ENCODE peak calls at places on chromosome 2, in five cellular contexts. One of them, this sample, is unnamed.

GRCh38 chr2:45691152-45691551 is 39.7 kb downstream of the PRKCE start:
- DNase-seq in fibroblast of lung: no peak
- DNase-seq in suprapubic skin: no peak
- DNase-seq in hepatocyte: no peak
- DNase-seq in CD4-positive, CD25-positive, alpha-beta regulatory T cell: no peak
- DNase-seq in this sample: no peak

GRCh38 chr2:61887684-61888303 is 662 bp downstream of the CCT4 start:
- DNase-seq in CD4-positive, CD25-positive, alpha-beta regulatory T cell: no peak
- DNase-seq in fibroblast of lung: peak; percentile 50
- DNase-seq in suprapubic skin: no peak
- DNase-seq in hepatocyte: peak; percentile 17
- DNase-seq in this sample: no peak

GRCh38 chr2:119426801-119427395 is 4.8 kb upstream of the TMEM37 start:
- DNase-seq in hepatocyte: peak; percentile 77
- DNase-seq in fibroblast of lung: peak; percentile 54
- DNase-seq in suprapubic skin: no peak
- DNase-seq in CD4-positive, CD25-positive, alpha-beta regulatory T cell: no peak
- DNase-seq in this sample: peak; percentile 73

GRCh38 chr2:239109041-239109915 is 261.4 kb downstream of the TWIST2 start:
- DNase-seq in suprapubic skin: no peak
- DNase-seq in CD4-positive, CD25-positive, alpha-beta regulatory T cell: no peak
- DNase-seq in hepatocyte: peak; percentile 68
- DNase-seq in fibroblast of lung: no peak
- DNase-seq in this sample: no peak

GRCh38 chr2:187003038-187003543 is 154.1 kb upstream of the ZSWIM2 start:
- DNase-seq in fibroblast of lung: peak; percentile 7
- DNase-seq in hepatocyte: no peak
- DNase-seq in CD4-positive, CD25-positive, alpha-beta regulatory T cell: no peak
- DNase-seq in suprapubic skin: no peak
- DNase-seq in this sample: no peak

GRCh38 chr2:69797836-69798465 is 31.5 kb upstream of the GMCL1 start:
- DNase-seq in CD4-positive, CD25-positive, alpha-beta regulatory T cell: no peak
- DNase-seq in fibroblast of lung: no peak
- DNase-seq in suprapubic skin: no peak
- DNase-seq in hepatocyte: peak; percentile 28
- DNase-seq in this sample: no peak

GRCh38 chr2:232483296-232483922 is 4.2 kb downstream of the ECEL1 start:
- DNase-seq in hepatocyte: no peak
- DNase-seq in suprapubic skin: no peak
- DNase-seq in fibroblast of lung: no peak
- DNase-seq in CD4-positive, CD25-positive, alpha-beta regulatory T cell: no peak
- DNase-seq in this sample: no peak

GRCh38 chr2:12076810-12077209 is 330.4 kb downstream of the LPIN1 start:
- DNase-seq in hepatocyte: no peak
- DNase-seq in CD4-positive, CD25-positive, alpha-beta regulatory T cell: no peak
- DNase-seq in fibroblast of lung: peak; percentile 31
- DNase-seq in suprapubic skin: no peak
- DNase-seq in this sample: no peak

GRCh38 chr2:157304811-157305712 is 20.6 kb downstream of the ERMN start:
- DNase-seq in hepatocyte: no peak
- DNase-seq in fibroblast of lung: peak; percentile 26
- DNase-seq in CD4-positive, CD25-positive, alpha-beta regulatory T cell: no peak
- DNase-seq in suprapubic skin: no peak
- DNase-seq in this sample: no peak

GRCh38 chr2:241257419-241258032 is 57.9 kb downstream of the HDLBP start:
- DNase-seq in CD4-positive, CD25-positive, alpha-beta regulatory T cell: no peak
- DNase-seq in hepatocyte: no peak
- DNase-seq in suprapubic skin: no peak
- DNase-seq in fibroblast of lung: peak; percentile 29
- DNase-seq in this sample: no peak

GRCh38 chr2:20660506-20660905 is 6.4 kb upstream of the GDF7 start:
- DNase-seq in fibroblast of lung: no peak
- DNase-seq in CD4-positive, CD25-positive, alpha-beta regulatory T cell: no peak
- DNase-seq in suprapubic skin: no peak
- DNase-seq in hepatocyte: no peak
- DNase-seq in this sample: no peak

DNA sequence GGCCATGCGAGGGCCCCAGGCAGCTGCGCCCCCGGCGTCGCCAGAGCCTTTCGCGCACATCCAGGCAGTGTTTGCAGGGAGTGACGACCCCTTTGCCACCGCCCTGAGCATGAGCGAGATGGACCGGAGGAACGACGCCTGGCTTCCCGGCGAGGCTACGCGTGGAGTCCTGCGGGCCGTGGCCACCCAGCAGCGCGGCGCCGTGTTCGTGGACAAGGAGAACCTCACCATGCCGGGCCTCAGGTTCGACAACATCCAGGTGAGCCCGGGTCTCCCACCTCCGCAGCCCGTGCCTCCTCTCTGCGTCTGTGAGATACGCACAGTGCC is 8.9 kb downstream of the TRAPPC12 start:
- DNase-seq in fibroblast of lung: no peak
- DNase-seq in hepatocyte: no peak
- DNase-seq in suprapubic skin: no peak
- DNase-seq in CD4-positive, CD25-positive, alpha-beta regulatory T cell: no peak
- DNase-seq in this sample: no peak
- H3K36me3 ChIP-seq in fibroblast of lung: peaks cover 16% of the 10 kb centered on the region
- H3K36me3 ChIP-seq in hepatocyte: peaks cover 4% of the 10 kb centered on the region
- H3K36me3 ChIP-seq in suprapubic skin: peaks cover 46% of the 10 kb centered on the region
- H3K36me3 ChIP-seq in CD4-positive, CD25-positive, alpha-beta regulatory T cell: peaks cover 42% of the 10 kb centered on the region
- H3K36me3 ChIP-seq in this sample: no peaks in the 10 kb centered on the region

GRCh38 chr2:112623913-112624777 is 21.6 kb upstream of the SLC20A1 start:
- DNase-seq in hepatocyte: peak; percentile 63
- DNase-seq in CD4-positive, CD25-positive, alpha-beta regulatory T cell: peak; percentile 35
- DNase-seq in suprapubic skin: peak; percentile 76
- DNase-seq in fibroblast of lung: peak; percentile 89
- DNase-seq in this sample: no peak

GRCh38 chr2:112625474-112626114 is 20.1 kb upstream of the SLC20A1 start:
- DNase-seq in fibroblast of lung: no peak
- DNase-seq in suprapubic skin: peak; percentile 58
- DNase-seq in hepatocyte: no peak
- DNase-seq in CD4-positive, CD25-positive, alpha-beta regulatory T cell: no peak
- DNase-seq in this sample: no peak

GRCh38 chr2:112621792-112622527 is 23.8 kb upstream of the SLC20A1 start:
- DNase-seq in fibroblast of lung: peak; percentile 87
- DNase-seq in suprapubic skin: no peak
- DNase-seq in hepatocyte: no peak
- DNase-seq in CD4-positive, CD25-positive, alpha-beta regulatory T cell: no peak
- DNase-seq in this sample: no peak

GRCh38 chr2:112626604-112627059 is 19.1 kb upstream of the SLC20A1 start:
- DNase-seq in fibroblast of lung: peak; percentile 72
- DNase-seq in suprapubic skin: peak; percentile 77
- DNase-seq in CD4-positive, CD25-positive, alpha-beta regulatory T cell: peak; percentile 68
- DNase-seq in hepatocyte: peak; percentile 65
- DNase-seq in this sample: peak; percentile 67

DNA sequence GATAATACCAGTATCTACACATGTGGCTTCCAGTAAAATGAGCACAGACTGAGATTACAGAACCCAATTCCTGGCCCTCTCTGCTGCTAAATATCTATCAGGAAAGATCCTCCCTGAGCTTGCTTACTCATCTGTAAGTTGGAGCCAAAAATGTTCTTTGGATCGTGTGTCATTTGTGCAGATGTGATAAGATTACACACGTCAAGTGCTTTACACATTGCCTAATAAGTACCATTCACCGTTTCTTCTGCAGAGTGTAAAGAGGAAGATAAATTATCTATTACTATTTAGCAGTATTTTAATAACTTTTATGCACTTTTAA is 23.2 kb upstream of the SLC20A1 start:
- DNase-seq in fibroblast of lung: peak; percentile 96
- DNase-seq in CD4-positive, CD25-positive, alpha-beta regulatory T cell: no peak
- DNase-seq in suprapubic skin: no peak
- DNase-seq in hepatocyte: peak; percentile 40
- DNase-seq in this sample: no peak
- H3K4me3 ChIP-seq in fibroblast of lung: no peak overlapping the region
- H3K4me3 ChIP-seq in CD4-positive, CD25-positive, alpha-beta regulatory T cell: no peak overlapping the region
- H3K4me3 ChIP-seq in suprapubic skin: no peak overlapping the region
- H3K4me3 ChIP-seq in hepatocyte: no peak overlapping the region
- H3K4me3 ChIP-seq in this sample: no peak overlapping the region

GRCh38 chr2:17765423-17765822 is 11.5 kb downstream of the GEN1 start:
- DNase-seq in fibroblast of lung: no peak
- DNase-seq in CD4-positive, CD25-positive, alpha-beta regulatory T cell: no peak
- DNase-seq in suprapubic skin: no peak
- DNase-seq in hepatocyte: peak; percentile 28
- DNase-seq in this sample: no peak

GRCh38 chr2:17759805-17760204 is 5.9 kb downstream of the GEN1 start:
- DNase-seq in CD4-positive, CD25-positive, alpha-beta regulatory T cell: no peak
- DNase-seq in suprapubic skin: no peak
- DNase-seq in hepatocyte: no peak
- DNase-seq in fibroblast of lung: peak; percentile 60
- DNase-seq in this sample: no peak

GRCh38 chr2:17758123-17758522 is 4.2 kb downstream of the GEN1 start:
- DNase-seq in suprapubic skin: no peak
- DNase-seq in fibroblast of lung: no peak
- DNase-seq in CD4-positive, CD25-positive, alpha-beta regulatory T cell: no peak
- DNase-seq in hepatocyte: no peak
- DNase-seq in this sample: no peak

GRCh38 chr2:17763641-17764333 is 9.8 kb downstream of the GEN1 start:
- DNase-seq in suprapubic skin: no peak
- DNase-seq in hepatocyte: no peak
- DNase-seq in fibroblast of lung: no peak
- DNase-seq in CD4-positive, CD25-positive, alpha-beta regulatory T cell: no peak
- DNase-seq in this sample: no peak

DNA sequence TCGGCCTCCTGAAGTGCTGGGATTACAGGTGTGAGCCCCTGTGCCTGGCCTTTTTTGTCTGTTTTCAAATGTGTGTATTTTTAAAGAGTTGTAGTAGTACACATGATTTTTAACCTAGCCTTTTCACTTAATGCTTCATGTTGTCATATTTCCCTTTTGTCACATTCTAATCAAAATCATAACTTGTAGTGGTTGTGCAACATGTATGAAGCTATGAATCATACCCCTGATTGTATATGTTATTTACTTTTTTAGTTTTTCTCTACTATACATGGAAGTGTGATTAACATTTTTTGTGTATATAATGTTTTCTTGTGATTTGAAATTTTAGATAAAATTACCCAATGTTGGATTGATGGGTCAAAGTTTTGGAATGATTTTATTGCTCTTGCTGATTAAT is 8.5 kb downstream of the GEN1 start:
- DNase-seq in CD4-positive, CD25-positive, alpha-beta regulatory T cell: no peak
- DNase-seq in hepatocyte: no peak
- DNase-seq in suprapubic skin: no peak
- DNase-seq in fibroblast of lung: peak; percentile 34
- DNase-seq in this sample: no peak
- H3K36me3 ChIP-seq in CD4-positive, CD25-positive, alpha-beta regulatory T cell: peaks cover 2% of the 10 kb centered on the region
- H3K36me3 ChIP-seq in hepatocyte: no peaks in the 10 kb centered on the region
- H3K36me3 ChIP-seq in suprapubic skin: no peaks in the 10 kb centered on the region
- H3K36me3 ChIP-seq in fibroblast of lung: no peaks in the 10 kb centered on the region
- H3K36me3 ChIP-seq in this sample: no peaks in the 10 kb centered on the region

GRCh38 chr2:215352602-215353001 is 40.7 kb downstream of the ATIC start:
- DNase-seq in suprapubic skin: no peak
- DNase-seq in CD4-positive, CD25-positive, alpha-beta regulatory T cell: no peak
- DNase-seq in fibroblast of lung: no peak
- DNase-seq in hepatocyte: no peak
- DNase-seq in this sample: no peak
- H3K4me3 ChIP-seq in suprapubic skin: no peak overlapping the region
- H3K4me3 ChIP-seq in CD4-positive, CD25-positive, alpha-beta regulatory T cell: no peak overlapping the region
- H3K4me3 ChIP-seq in fibroblast of lung: no peak overlapping the region
- H3K4me3 ChIP-seq in hepatocyte: no peak overlapping the region
- H3K4me3 ChIP-seq in this sample: no peak overlapping the region

DNA sequence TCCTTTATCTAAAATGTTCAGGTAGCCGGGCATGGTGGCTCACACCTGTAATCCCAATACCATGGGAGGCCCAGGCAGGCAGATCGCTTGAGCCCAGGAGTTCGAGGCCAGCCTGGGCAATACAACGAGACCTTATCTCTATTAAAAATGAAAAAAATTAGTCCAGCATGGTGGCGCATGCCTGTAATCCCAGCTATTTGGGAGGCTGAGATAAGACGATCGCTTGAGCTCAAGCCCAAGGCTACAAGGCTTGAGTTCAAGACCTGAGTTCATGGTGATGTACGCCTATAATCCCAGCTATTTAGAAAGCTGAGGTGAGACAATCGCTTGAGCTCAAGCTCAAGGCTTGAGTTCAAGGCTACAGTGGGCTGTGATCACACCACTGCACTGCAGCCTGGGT is 45.6 kb upstream of the GPR75 start:
- DNase-seq in hepatocyte: no peak
- DNase-seq in CD4-positive, CD25-positive, alpha-beta regulatory T cell: no peak
- DNase-seq in suprapubic skin: no peak
- DNase-seq in fibroblast of lung: no peak
- DNase-seq in this sample: no peak
- H3K36me3 ChIP-seq in hepatocyte: no peaks in the 10 kb centered on the region
- H3K36me3 ChIP-seq in CD4-positive, CD25-positive, alpha-beta regulatory T cell: peaks cover 92% of the 10 kb centered on the region
- H3K36me3 ChIP-seq in suprapubic skin: peaks cover 80% of the 10 kb centered on the region
- H3K36me3 ChIP-seq in fibroblast of lung: peaks cover 9% of the 10 kb centered on the region
- H3K36me3 ChIP-seq in this sample: peaks cover 3% of the 10 kb centered on the region

GRCh38 chr2:73987948-73988700 is 3.4 kb downstream of the TET3 start:
- DNase-seq in suprapubic skin: no peak
- DNase-seq in hepatocyte: no peak
- DNase-seq in CD4-positive, CD25-positive, alpha-beta regulatory T cell: no peak
- DNase-seq in fibroblast of lung: no peak
- DNase-seq in this sample: no peak
- H3K4me3 ChIP-seq in suprapubic skin: peak overlapping the region; percentile 74
- H3K4me3 ChIP-seq in hepatocyte: peak overlapping the region; percentile 30
- H3K4me3 ChIP-seq in CD4-positive, CD25-positive, alpha-beta regulatory T cell: peak overlapping the region; percentile 76
- H3K4me3 ChIP-seq in fibroblast of lung: peak overlapping the region; percentile 35
- H3K4me3 ChIP-seq in this sample: no peak overlapping the region

GRCh38 chr2:36584148-36584794 is 13.7 kb downstream of the FEZ2 start:
- DNase-seq in CD4-positive, CD25-positive, alpha-beta regulatory T cell: no peak
- DNase-seq in suprapubic skin: no peak
- DNase-seq in fibroblast of lung: no peak
- DNase-seq in hepatocyte: no peak
- DNase-seq in this sample: no peak

GRCh38 chr2:36589230-36589630 is 8.7 kb downstream of the FEZ2 start:
- DNase-seq in hepatocyte: no peak
- DNase-seq in CD4-positive, CD25-positive, alpha-beta regulatory T cell: no peak
- DNase-seq in fibroblast of lung: no peak
- DNase-seq in suprapubic skin: no peak
- DNase-seq in this sample: no peak

GRCh38 chr2:36587556-36587955 is 10.4 kb downstream of the FEZ2 start:
- DNase-seq in suprapubic skin: no peak
- DNase-seq in CD4-positive, CD25-positive, alpha-beta regulatory T cell: no peak
- DNase-seq in fibroblast of lung: peak; percentile 41
- DNase-seq in hepatocyte: no peak
- DNase-seq in this sample: no peak

GRCh38 chr2:36586672-36587071 is 11.3 kb downstream of the FEZ2 start:
- DNase-seq in fibroblast of lung: no peak
- DNase-seq in suprapubic skin: no peak
- DNase-seq in CD4-positive, CD25-positive, alpha-beta regulatory T cell: no peak
- DNase-seq in hepatocyte: no peak
- DNase-seq in this sample: no peak

DNA sequence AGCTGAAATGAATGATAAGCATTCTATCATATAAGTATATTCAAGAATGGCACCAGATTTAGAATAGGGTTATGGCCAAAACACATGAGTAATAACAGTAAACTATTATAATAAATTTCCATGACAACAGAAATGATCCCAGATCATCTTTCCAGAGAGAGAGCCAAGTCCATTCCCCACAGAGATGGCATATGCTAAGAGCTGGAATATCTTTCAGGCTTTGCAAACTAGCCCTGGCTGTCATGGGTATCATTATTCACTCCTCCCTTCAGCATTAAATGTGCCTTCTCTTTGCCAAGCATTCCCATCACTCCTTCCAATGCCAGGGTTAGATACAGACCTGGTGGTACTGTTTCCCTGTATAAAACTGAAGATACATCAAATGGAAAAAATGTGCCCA is 10.9 kb downstream of the FEZ2 start:
- DNase-seq in hepatocyte: no peak
- DNase-seq in fibroblast of lung: no peak
- DNase-seq in suprapubic skin: no peak
- DNase-seq in CD4-positive, CD25-positive, alpha-beta regulatory T cell: no peak
- DNase-seq in this sample: no peak
- H3K36me3 ChIP-seq in hepatocyte: peaks cover 4% of the 10 kb centered on the region
- H3K36me3 ChIP-seq in fibroblast of lung: peaks cover 4% of the 10 kb centered on the region
- H3K36me3 ChIP-seq in suprapubic skin: peaks cover 26% of the 10 kb centered on the region
- H3K36me3 ChIP-seq in CD4-positive, CD25-positive, alpha-beta regulatory T cell: peaks cover 66% of the 10 kb centered on the region
- H3K36me3 ChIP-seq in this sample: peaks cover 2% of the 10 kb centered on the region